ENCODE peak calls at places on chromosomes 3 and 15, in ten cellular contexts. C, V, B, M, R, U, D, J, G and W are unnamed samples.

GRCh38 chr15:81792646-81793045 is 253.2 kb downstream of the MEX3B start:
- DNase-seq in J (no peak), U (no peak), R (no peak), M (no peak), C (no peak), G (no peak), B (no peak), V (no peak), D (no peak), W (no peak)

GRCh38 chr3:188670446-188670845 is 501.3 kb upstream of the TPRG1 start:
- DNase-seq in M (no peak), J (no peak), V (no peak), G (no peak), C (no peak), U (no peak), R (no peak), D (no peak), B (no peak), W (no peak)

GRCh38 chr3:37770336-37770735 is 91.3 kb upstream of the CTDSPL start:
- DNase-seq in U (no peak), R (no peak), B (no peak), V (no peak), C (no peak), D (no peak), J (no peak), G (no peak), M (no peak), W (peak; percentile 62)

GRCh38 chr15:35431281-35431680 is 114.7 kb downstream of the DPH6 start:
- DNase-seq in D (no peak), R (no peak), B (no peak), V (no peak), C (no peak), U (no peak), G (no peak), M (no peak), J (no peak), W (no peak)

GRCh38 chr15:81959196-81959595 is 86.6 kb downstream of the MEX3B start:
- DNase-seq in R (no peak), G (no peak), D (no peak), V (no peak), C (no peak), J (no peak), B (no peak), U (no peak), M (no peak), W (no peak)

GRCh38 chr3:114078126-114078525 is 21.6 kb downstream of the QTRT2 start:
- DNase-seq in C (no peak), V (no peak), R (no peak), D (no peak), B (peak; percentile 10), G (no peak), U (no peak), M (no peak), J (no peak), W (peak; percentile 29)

GRCh38 chr15:56929389-56929788 is 10.9 kb downstream of the TCF12 start:
- DNase-seq in B (no peak), V (peak; percentile 65), G (peak; percentile 80), M (no peak), U (no peak), C (peak; percentile 25), R (no peak), D (no peak), J (no peak), W (no peak)

GRCh38 chr15:82851981-82852511 is 42.6 kb downstream of the WHAMM start:
- DNase-seq in R (no peak), U (no peak), D (no peak), G (no peak), V (peak; percentile 81), J (no peak), M (no peak), C (no peak), B (peak; percentile 34), W (no peak)

GRCh38 chr15:25088261-25088790 is 133.5 kb downstream of the SNRPN start:
- DNase-seq in B (no peak), V (no peak), U (no peak), C (no peak), D (no peak), J (no peak), R (no peak), G (no peak), M (no peak), W (no peak)

GRCh38 chr3:16419640-16420039 is 93.9 kb downstream of the RFTN1 start:
- DNase-seq in U (no peak), R (no peak), M (no peak), B (peak; percentile 44), V (peak; percentile 45), D (no peak), J (no peak), C (no peak), G (no peak), W (no peak)

GRCh38 chr15:55586808-55587207 is 1.3 kb downstream of the PYGO1 start:
- DNase-seq in B (no peak), D (no peak), J (no peak), V (peak; percentile 15), M (no peak), R (no peak), U (no peak), C (no peak), G (no peak), W (no peak)

GRCh38 chr3:135865554-135865953 is 100.0 kb upstream of the PPP2R3A start:
- DNase-seq in C (no peak), R (no peak), V (no peak), U (no peak), G (no peak), M (no peak), J (no peak), B (peak; percentile 37), D (no peak), W (no peak)

GRCh38 chr3:122572940-122573412 is 4.5 kb upstream of the PARP15 start:
- DNase-seq in M (no peak), V (peak; percentile 30), J (no peak), B (no peak), C (peak; percentile 58), R (no peak), G (peak; percentile 40), D (no peak), U (no peak), W (peak; percentile 63)

GRCh38 chr3:156770699-156771414 is 55.3 kb upstream of the LEKR1 start:
- DNase-seq in R (no peak), M (no peak), C (no peak), U (no peak), B (no peak), J (no peak), D (no peak), G (no peak), V (no peak), W (no peak)